ENCODE peak calls at places on chromosomes 5 and 9, in four cellular contexts. X, W, Q and I are unnamed samples. For H3K4me1, the result is how much of the 10 kb centered on the place peaks cover.

GRCh38 chr5:132474881-132475511 is 15.6 kb downstream of the IRF1 start:
- DNase-seq in W (peak), X (no peak), Q (no peak), I (peak)

GRCh38 chr9:133089271-133089671 is 27.5 kb downstream of the CEL start:
- DNase-seq in W (no peak), X (no peak), Q (no peak), I (no peak)

GRCh38 chr5:1881273-1881586 is 1.5 kb downstream of the IRX4 start:
- DNase-seq in Q (peak), W (no peak), X (no peak), I (no peak)

GRCh38 chr9:95009459-95009858 is 283.0 kb downstream of the AOPEP start:
- DNase-seq in Q (no peak), W (no peak), X (no peak), I (no peak)

GRCh38 chr9:127444921-127445850 is 6.0 kb downstream of the RPL12 start:
- DNase-seq in X (no peak), W (no peak), Q (no peak), I (no peak)

GRCh38 chr5:177982072-177982727 is 13.8 kb downstream of the PROP1 start:
- DNase-seq in W (no peak), X (peak), Q (peak), I (no peak)

GRCh38 chr5:141703133-141703561 is 21.1 kb upstream of the ARAP3 start:
- DNase-seq in X (no peak), W (no peak), Q (no peak), I (no peak)

GRCh38 chr9:16044116-16044881 is 491.5 kb downstream of the CCDC171 start:
- DNase-seq in Q (no peak), X (no peak), W (no peak), I (no peak)

GRCh38 chr5:74212336-74212735 is 428.2 kb downstream of the ENC1 start:
- DNase-seq in X (peak), Q (no peak), W (no peak), I (no peak)

GRCh38 chr5:158701406-158702177 is 398.1 kb downstream of the EBF1 start:
- DNase-seq in Q (no peak), W (no peak), X (no peak), I (no peak)
- H3K4me1 ChIP-seq in Q (under half), W (under half), X (under half), I (under half)

GRCh38 chr5:360277-361027 is 38.9 kb downstream of the AHRR start:
- DNase-seq in X (no peak), W (no peak), Q (no peak), I (no peak)
- TF ChIP-seq EP300 in X (no peak), W (no peak), Q (no peak), I (no peak)

GRCh38 chr5:61321650-61322049 is 10.4 kb upstream of the ZSWIM6 start:
- DNase-seq in Q (no peak), X (no peak), W (no peak), I (no peak)

GRCh38 chr5:61318374-61318773 is 13.7 kb upstream of the ZSWIM6 start:
- DNase-seq in X (no peak), Q (no peak), W (no peak), I (no peak)

GRCh38 chr5:61320860-61321259 is 11.2 kb upstream of the ZSWIM6 start:
- DNase-seq in W (no peak), X (no peak), Q (no peak), I (no peak)

GRCh38 chr5:61319388-61320146 is 12.5 kb upstream of the ZSWIM6 start:
- DNase-seq in W (no peak), Q (no peak), X (no peak), I (no peak)

DNA sequence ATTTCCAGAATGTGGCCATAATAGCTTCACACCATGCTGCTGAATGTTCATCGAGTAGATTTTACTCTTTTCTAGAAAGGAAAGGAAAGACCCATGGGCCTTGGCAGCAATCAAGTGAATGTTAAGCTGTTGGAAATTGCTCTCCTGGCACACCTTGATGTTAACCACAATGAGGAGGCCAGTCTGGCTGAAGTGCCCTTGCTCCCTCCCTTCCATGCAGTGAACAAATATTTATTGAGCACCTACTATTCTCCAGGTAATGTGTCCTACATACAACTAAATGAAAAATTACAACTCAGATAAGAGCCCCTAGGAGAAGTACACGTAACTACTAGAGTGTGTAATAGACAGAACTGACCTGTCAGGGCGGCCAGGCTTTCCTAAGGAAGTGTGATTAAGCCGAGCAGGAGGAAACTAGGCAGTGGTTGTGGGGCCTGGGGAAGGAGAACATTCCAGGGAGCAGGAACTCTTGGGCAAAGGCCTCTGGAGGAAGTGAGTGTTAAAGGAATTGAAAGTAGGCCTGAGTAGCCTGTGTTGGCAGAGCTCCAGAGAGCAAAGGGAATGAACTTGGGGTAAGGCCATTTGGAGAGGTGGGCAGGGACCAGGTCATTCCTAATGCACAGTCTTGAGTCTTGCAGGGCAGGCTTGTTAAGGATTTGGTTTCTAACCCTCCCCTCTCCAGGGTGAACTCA is 9.2 kb upstream of the ZSWIM6 start:
- DNase-seq in Q (no peak), W (no peak), X (no peak), I (no peak)
- TF ChIP-seq POLR2AphosphoS5 in Q (no peak), W (no peak), X (no peak), I (no peak)

DNA sequence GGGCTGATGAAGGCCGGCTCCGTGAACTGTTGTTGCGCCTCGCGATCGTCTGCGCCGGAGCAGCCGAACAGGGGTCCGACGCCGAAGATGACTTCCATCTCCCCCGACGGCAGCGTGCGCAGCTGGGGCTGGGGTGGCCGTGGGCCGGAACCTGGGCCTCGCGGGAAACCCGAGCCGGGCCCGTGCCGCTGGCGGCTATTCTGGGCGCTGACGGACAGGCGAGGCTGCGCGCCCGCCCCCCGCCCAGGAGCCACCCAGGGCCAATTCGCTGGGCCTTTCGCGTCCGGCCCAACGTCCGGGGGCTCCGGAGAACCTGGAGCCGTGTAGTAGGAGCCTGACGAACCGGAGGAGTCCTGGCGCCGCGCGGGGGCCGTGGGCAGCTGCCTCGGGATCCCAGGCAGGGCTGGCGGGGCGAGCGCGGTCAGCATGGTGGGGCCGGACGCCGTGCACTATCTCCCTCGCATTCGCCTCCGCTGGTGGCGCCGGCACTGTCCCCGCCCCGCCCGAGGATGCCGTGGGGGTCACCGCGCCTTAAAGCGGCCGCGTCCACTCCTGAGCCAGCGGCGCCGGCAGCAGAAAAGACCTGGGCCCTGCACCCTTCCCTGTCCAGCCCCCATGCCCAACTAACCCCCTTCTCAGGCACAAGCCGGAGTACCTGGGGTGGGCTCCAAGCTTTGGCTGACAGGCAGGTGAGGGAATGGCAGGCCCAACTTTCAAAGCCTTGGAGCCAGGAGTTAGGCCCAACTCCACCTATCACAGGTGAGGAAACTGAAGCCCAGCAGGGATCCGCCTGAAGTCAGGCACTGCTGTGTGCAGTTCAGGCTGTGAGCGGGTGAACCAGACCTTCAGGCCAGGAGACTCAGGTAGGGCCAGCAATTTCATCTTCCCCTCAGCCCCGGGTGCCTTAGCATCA is at the start of gene PROB1:
- DNase-seq in X (no peak), Q (no peak), W (no peak), I (peak)
- H3K4me1 ChIP-seq in X (under half), Q (under half), W (under half), I (under half)

GRCh38 chr9:35079426-35080341 is at the start of gene FANCG:
- DNase-seq in W (peak), X (peak), Q (peak), I (peak)
- TF ChIP-seq EP300 in W (no peak), X (no peak), Q (no peak), I (no peak)